ENCODE peak calls at places on chromosomes 2 and 18, in ten cellular contexts. One of them, this sample, is unnamed.

GRCh38 chr2:39696072-39696471 is 30.4 kb downstream of the TMEM178A start:
- DNase-seq in AG04450: peak; percentile 80
- DNase-seq in left lung: no peak
- DNase-seq in heart right ventricle: no peak
- DNase-seq in trophoblast cell: peak; percentile 28
- DNase-seq in endothelial cell of umbilical vein: peak; percentile 60
- DNase-seq in right lobe of liver: no peak
- DNase-seq in tibial artery: no peak
- DNase-seq in hepatocyte: peak; percentile 20
- DNase-seq in IMR-90: peak; percentile 93
- DNase-seq in this sample: no peak

GRCh38 chr18:57077786-57078552 is 68.9 kb upstream of the BOD1L2 start:
- DNase-seq in AG04450: no peak
- DNase-seq in left lung: no peak
- DNase-seq in heart right ventricle: no peak
- DNase-seq in trophoblast cell: no peak
- DNase-seq in endothelial cell of umbilical vein: no peak
- DNase-seq in right lobe of liver: no peak
- DNase-seq in tibial artery: no peak
- DNase-seq in hepatocyte: no peak
- DNase-seq in IMR-90: no peak
- DNase-seq in this sample: no peak

GRCh38 chr2:17483496-17483895 is 34.7 kb downstream of the RAD51AP2 start:
- DNase-seq in AG04450: no peak
- DNase-seq in left lung: no peak
- DNase-seq in heart right ventricle: no peak
- DNase-seq in trophoblast cell: peak; percentile 65
- DNase-seq in endothelial cell of umbilical vein: no peak
- DNase-seq in right lobe of liver: no peak
- DNase-seq in tibial artery: no peak
- DNase-seq in hepatocyte: no peak
- DNase-seq in IMR-90: no peak
- DNase-seq in this sample: no peak

GRCh38 chr2:186443851-186444250 is 42.2 kb upstream of the ZC3H15 start:
- DNase-seq in AG04450: no peak
- DNase-seq in left lung: no peak
- DNase-seq in heart right ventricle: no peak
- DNase-seq in trophoblast cell: no peak
- DNase-seq in endothelial cell of umbilical vein: no peak
- DNase-seq in right lobe of liver: no peak
- DNase-seq in tibial artery: no peak
- DNase-seq in hepatocyte: no peak
- DNase-seq in IMR-90: no peak
- DNase-seq in this sample: no peak

GRCh38 chr2:203330434-203330833 is 2.2 kb downstream of the ABI2 start:
- DNase-seq in AG04450: no peak
- DNase-seq in left lung: no peak
- DNase-seq in heart right ventricle: no peak
- DNase-seq in trophoblast cell: peak; percentile 67
- DNase-seq in endothelial cell of umbilical vein: no peak
- DNase-seq in right lobe of liver: no peak
- DNase-seq in tibial artery: no peak
- DNase-seq in hepatocyte: no peak
- DNase-seq in IMR-90: peak; percentile 64
- DNase-seq in this sample: no peak

GRCh38 chr2:109690457-109690821 is 76.3 kb downstream of the SOWAHC start:
- DNase-seq in AG04450: no peak
- DNase-seq in left lung: no peak
- DNase-seq in heart right ventricle: no peak
- DNase-seq in trophoblast cell: no peak
- DNase-seq in endothelial cell of umbilical vein: no peak
- DNase-seq in right lobe of liver: no peak
- DNase-seq in tibial artery: no peak
- DNase-seq in hepatocyte: no peak
- DNase-seq in IMR-90: no peak
- DNase-seq in this sample: no peak

GRCh38 chr2:120550893-120551446 is 184.7 kb upstream of the GLI2 start:
- DNase-seq in AG04450: no peak
- DNase-seq in left lung: no peak
- DNase-seq in heart right ventricle: no peak
- DNase-seq in trophoblast cell: no peak
- DNase-seq in endothelial cell of umbilical vein: no peak
- DNase-seq in right lobe of liver: peak; percentile 85
- DNase-seq in tibial artery: no peak
- DNase-seq in hepatocyte: no peak
- DNase-seq in IMR-90: no peak
- DNase-seq in this sample: no peak

GRCh38 chr18:35397976-35398375 is 20.8 kb upstream of the ZNF396 start:
- DNase-seq in AG04450: no peak
- DNase-seq in left lung: no peak
- DNase-seq in heart right ventricle: no peak
- DNase-seq in trophoblast cell: no peak
- DNase-seq in endothelial cell of umbilical vein: no peak
- DNase-seq in right lobe of liver: no peak
- DNase-seq in tibial artery: no peak
- DNase-seq in hepatocyte: no peak
- DNase-seq in IMR-90: no peak
- DNase-seq in this sample: no peak

GRCh38 chr18:5311273-5312009 is 15.9 kb upstream of the ZBTB14 start:
- DNase-seq in AG04450: no peak
- DNase-seq in left lung: no peak
- DNase-seq in heart right ventricle: no peak
- DNase-seq in trophoblast cell: peak; percentile 10
- DNase-seq in endothelial cell of umbilical vein: no peak
- DNase-seq in right lobe of liver: no peak
- DNase-seq in tibial artery: no peak
- DNase-seq in hepatocyte: no peak
- DNase-seq in IMR-90: no peak
- DNase-seq in this sample: no peak

GRCh38 chr18:5304232-5304631 is 8.7 kb upstream of the ZBTB14 start:
- DNase-seq in AG04450: no peak
- DNase-seq in left lung: no peak
- DNase-seq in heart right ventricle: no peak
- DNase-seq in trophoblast cell: no peak
- DNase-seq in endothelial cell of umbilical vein: no peak
- DNase-seq in right lobe of liver: no peak
- DNase-seq in tibial artery: no peak
- DNase-seq in hepatocyte: no peak
- DNase-seq in IMR-90: no peak
- DNase-seq in this sample: no peak

GRCh38 chr18:5315838-5316237 is 20.3 kb upstream of the ZBTB14 start:
- DNase-seq in AG04450: no peak
- DNase-seq in left lung: no peak
- DNase-seq in heart right ventricle: no peak
- DNase-seq in trophoblast cell: no peak
- DNase-seq in endothelial cell of umbilical vein: no peak
- DNase-seq in right lobe of liver: no peak
- DNase-seq in tibial artery: no peak
- DNase-seq in hepatocyte: no peak
- DNase-seq in IMR-90: no peak
- DNase-seq in this sample: no peak

GRCh38 chr18:5305835-5306234 is 10.3 kb upstream of the ZBTB14 start:
- DNase-seq in AG04450: no peak
- DNase-seq in left lung: no peak
- DNase-seq in heart right ventricle: no peak
- DNase-seq in trophoblast cell: no peak
- DNase-seq in endothelial cell of umbilical vein: no peak
- DNase-seq in right lobe of liver: no peak
- DNase-seq in tibial artery: no peak
- DNase-seq in hepatocyte: no peak
- DNase-seq in IMR-90: no peak
- DNase-seq in this sample: no peak

GRCh38 chr18:5309888-5310470 is 14.5 kb upstream of the ZBTB14 start:
- DNase-seq in AG04450: no peak
- DNase-seq in left lung: no peak
- DNase-seq in heart right ventricle: no peak
- DNase-seq in trophoblast cell: no peak
- DNase-seq in endothelial cell of umbilical vein: no peak
- DNase-seq in right lobe of liver: no peak
- DNase-seq in tibial artery: no peak
- DNase-seq in hepatocyte: no peak
- DNase-seq in IMR-90: no peak
- DNase-seq in this sample: no peak
- H3K4me3 ChIP-seq in AG04450: no peak overlapping the region
- H3K4me3 ChIP-seq in left lung: no peak overlapping the region
- H3K4me3 ChIP-seq in heart right ventricle: no peak overlapping the region
- H3K4me3 ChIP-seq in trophoblast cell: no peak overlapping the region
- H3K4me3 ChIP-seq in endothelial cell of umbilical vein: no peak overlapping the region
- H3K4me3 ChIP-seq in right lobe of liver: no peak overlapping the region
- H3K4me3 ChIP-seq in tibial artery: peak overlapping the region; percentile 18
- H3K4me3 ChIP-seq in hepatocyte: no peak overlapping the region
- H3K4me3 ChIP-seq in IMR-90: no peak overlapping the region
- H3K4me3 ChIP-seq in this sample: no peak overlapping the region

GRCh38 chr2:237485844-237486243 is 1.2 kb upstream of the MLPH start:
- DNase-seq in AG04450: no peak
- DNase-seq in left lung: no peak
- DNase-seq in heart right ventricle: no peak
- DNase-seq in trophoblast cell: no peak
- DNase-seq in endothelial cell of umbilical vein: no peak
- DNase-seq in right lobe of liver: no peak
- DNase-seq in tibial artery: no peak
- DNase-seq in hepatocyte: no peak
- DNase-seq in IMR-90: no peak
- DNase-seq in this sample: no peak

GRCh38 chr2:237488295-237488694 is 1.2 kb downstream of the MLPH start:
- DNase-seq in AG04450: no peak
- DNase-seq in left lung: no peak
- DNase-seq in heart right ventricle: no peak
- DNase-seq in trophoblast cell: no peak
- DNase-seq in endothelial cell of umbilical vein: no peak
- DNase-seq in right lobe of liver: peak; percentile 47
- DNase-seq in tibial artery: no peak
- DNase-seq in hepatocyte: no peak
- DNase-seq in IMR-90: no peak
- DNase-seq in this sample: peak; percentile 41

GRCh38 chr2:237486334-237486818 is 675 bp upstream of the MLPH start:
- DNase-seq in AG04450: no peak
- DNase-seq in left lung: no peak
- DNase-seq in heart right ventricle: no peak
- DNase-seq in trophoblast cell: no peak
- DNase-seq in endothelial cell of umbilical vein: no peak
- DNase-seq in right lobe of liver: no peak
- DNase-seq in tibial artery: no peak
- DNase-seq in hepatocyte: no peak
- DNase-seq in IMR-90: no peak
- DNase-seq in this sample: peak; percentile 68

GRCh38 chr2:237486819-237487448 is at the start of gene MLPH:
- DNase-seq in AG04450: no peak
- DNase-seq in left lung: peak; percentile 63
- DNase-seq in heart right ventricle: no peak
- DNase-seq in trophoblast cell: no peak
- DNase-seq in endothelial cell of umbilical vein: no peak
- DNase-seq in right lobe of liver: peak; percentile 89
- DNase-seq in tibial artery: no peak
- DNase-seq in hepatocyte: peak; percentile 61
- DNase-seq in IMR-90: peak; percentile 43
- DNase-seq in this sample: peak; percentile 74

DNA sequence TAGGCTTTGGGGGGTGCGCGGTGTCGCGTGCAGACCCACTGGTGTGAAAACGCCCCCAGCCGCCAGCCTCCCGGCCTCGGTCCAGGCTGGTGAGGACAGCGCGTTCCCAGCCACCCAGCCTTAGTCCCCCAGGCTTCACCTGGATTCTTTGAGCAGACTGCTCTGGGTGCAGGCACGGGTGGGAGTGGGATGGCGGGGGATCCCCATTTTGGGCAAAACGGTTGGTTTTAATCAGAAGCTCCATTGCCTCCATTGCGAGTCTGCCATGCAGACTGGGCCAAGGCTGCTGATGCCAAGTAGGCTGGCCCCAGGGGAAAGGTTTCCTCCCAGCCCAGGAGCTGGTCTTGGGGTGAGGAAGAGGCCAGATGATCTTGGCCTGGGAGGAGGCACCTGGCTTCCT is 445 bp downstream of the MLPH start:
- DNase-seq in AG04450: no peak
- DNase-seq in left lung: no peak
- DNase-seq in heart right ventricle: no peak
- DNase-seq in trophoblast cell: no peak
- DNase-seq in endothelial cell of umbilical vein: no peak
- DNase-seq in right lobe of liver: peak; percentile 71
- DNase-seq in tibial artery: no peak
- DNase-seq in hepatocyte: no peak
- DNase-seq in IMR-90: no peak
- DNase-seq in this sample: peak; percentile 68
- H3K27me3 ChIP-seq in AG04450: no peaks in the 10 kb centered on the region
- H3K27me3 ChIP-seq in left lung: peaks cover 61% of the 10 kb centered on the region
- H3K27me3 ChIP-seq in heart right ventricle: peaks cover 23% of the 10 kb centered on the region
- H3K27me3 ChIP-seq in trophoblast cell: peaks cover 19% of the 10 kb centered on the region
- H3K27me3 ChIP-seq in endothelial cell of umbilical vein: peaks cover 50% of the 10 kb centered on the region
- H3K27me3 ChIP-seq in right lobe of liver: no peaks in the 10 kb centered on the region
- H3K27me3 ChIP-seq in tibial artery: peaks cover 34% of the 10 kb centered on the region
- H3K27me3 ChIP-seq in hepatocyte: peaks cover 35% of the 10 kb centered on the region
- H3K27me3 ChIP-seq in IMR-90: no peaks in the 10 kb centered on the region
- H3K27me3 ChIP-seq in this sample: no peaks in the 10 kb centered on the region

GRCh38 chr2:171574149-171574795 is 52.0 kb downstream of the CYBRD1 start:
- DNase-seq in AG04450: peak; percentile 15
- DNase-seq in left lung: peak; percentile 82
- DNase-seq in heart right ventricle: peak; percentile 72
- DNase-seq in trophoblast cell: peak; percentile 88
- DNase-seq in endothelial cell of umbilical vein: peak; percentile 84
- DNase-seq in right lobe of liver: peak; percentile 78
- DNase-seq in tibial artery: peak; percentile 69
- DNase-seq in hepatocyte: peak; percentile 88
- DNase-seq in IMR-90: peak; percentile 68
- DNase-seq in this sample: peak; percentile 87
- H3K27ac ChIP-seq in AG04450: no peak overlapping the region
- H3K27ac ChIP-seq in left lung: no peak overlapping the region
- H3K27ac ChIP-seq in heart right ventricle: no peak overlapping the region
- H3K27ac ChIP-seq in trophoblast cell: no peak overlapping the region
- H3K27ac ChIP-seq in endothelial cell of umbilical vein: no peak overlapping the region
- H3K27ac ChIP-seq in right lobe of liver: no peak overlapping the region
- H3K27ac ChIP-seq in tibial artery: no peak overlapping the region
- H3K27ac ChIP-seq in hepatocyte: no peak overlapping the region
- H3K27ac ChIP-seq in IMR-90: no peak overlapping the region
- H3K27ac ChIP-seq in this sample: no peak overlapping the region

GRCh38 chr2:174053784-174054183 is 88.6 kb upstream of the SP3 start:
- DNase-seq in AG04450: no peak
- DNase-seq in left lung: no peak
- DNase-seq in heart right ventricle: no peak
- DNase-seq in trophoblast cell: no peak
- DNase-seq in endothelial cell of umbilical vein: no peak
- DNase-seq in right lobe of liver: no peak
- DNase-seq in tibial artery: no peak
- DNase-seq in hepatocyte: no peak
- DNase-seq in IMR-90: peak; percentile 18
- DNase-seq in this sample: no peak

GRCh38 chr2:174051039-174051438 is 85.9 kb upstream of the SP3 start:
- DNase-seq in AG04450: no peak
- DNase-seq in left lung: no peak
- DNase-seq in heart right ventricle: no peak
- DNase-seq in trophoblast cell: peak; percentile 24
- DNase-seq in endothelial cell of umbilical vein: no peak
- DNase-seq in right lobe of liver: no peak
- DNase-seq in tibial artery: no peak
- DNase-seq in hepatocyte: no peak
- DNase-seq in IMR-90: no peak
- DNase-seq in this sample: no peak

GRCh38 chr2:174053285-174053684 is 88.1 kb upstream of the SP3 start:
- DNase-seq in AG04450: no peak
- DNase-seq in left lung: no peak
- DNase-seq in heart right ventricle: no peak
- DNase-seq in trophoblast cell: no peak
- DNase-seq in endothelial cell of umbilical vein: no peak
- DNase-seq in right lobe of liver: no peak
- DNase-seq in tibial artery: no peak
- DNase-seq in hepatocyte: no peak
- DNase-seq in IMR-90: no peak
- DNase-seq in this sample: no peak

GRCh38 chr2:174052639-174052976 is 87.4 kb upstream of the SP3 start:
- DNase-seq in AG04450: no peak
- DNase-seq in left lung: no peak
- DNase-seq in heart right ventricle: no peak
- DNase-seq in trophoblast cell: peak; percentile 63
- DNase-seq in endothelial cell of umbilical vein: no peak
- DNase-seq in right lobe of liver: no peak
- DNase-seq in tibial artery: no peak
- DNase-seq in hepatocyte: no peak
- DNase-seq in IMR-90: no peak
- DNase-seq in this sample: no peak

DNA sequence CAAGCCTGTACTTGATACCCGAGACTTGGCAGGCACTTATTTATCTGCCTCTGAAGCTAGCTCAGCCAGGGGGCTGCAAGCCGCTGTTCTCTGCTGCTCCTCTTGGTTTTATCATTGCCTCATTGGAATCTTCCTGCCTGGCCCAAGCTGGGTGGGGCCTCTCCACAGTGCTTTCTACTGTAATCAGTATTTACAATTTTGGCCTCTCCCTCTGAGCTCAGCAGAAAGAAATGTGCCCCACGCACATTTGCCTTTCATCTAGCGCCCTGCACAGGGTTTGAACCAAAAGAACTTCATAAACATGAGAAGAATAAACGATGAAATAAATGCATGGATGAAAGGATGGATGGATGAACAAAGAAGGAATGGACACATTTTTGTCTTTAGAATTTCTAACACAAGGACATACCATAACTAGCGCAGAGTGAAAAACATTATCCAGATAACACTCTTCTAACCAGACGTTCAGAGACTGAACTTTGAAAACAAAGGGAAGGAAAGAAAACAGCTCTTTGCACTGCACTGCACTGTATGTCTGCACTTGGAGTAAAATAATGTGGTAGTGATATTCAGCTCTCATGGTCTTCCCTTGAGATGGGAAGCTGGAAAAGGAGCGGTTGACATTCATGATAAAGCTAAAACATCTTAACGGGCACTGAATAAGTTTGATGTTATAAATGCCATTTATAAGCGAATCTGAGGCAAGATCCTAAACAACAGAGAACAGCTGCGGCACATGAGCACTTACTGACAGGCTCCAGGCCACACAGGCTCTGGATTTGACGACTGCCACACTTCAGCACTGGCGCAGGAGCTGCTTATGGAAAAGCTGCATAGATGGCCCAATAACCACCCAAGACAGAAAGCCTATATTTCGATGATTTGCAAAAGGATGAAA is 86.8 kb upstream of the SP3 start:
- DNase-seq in AG04450: peak; percentile 73
- DNase-seq in left lung: no peak
- DNase-seq in heart right ventricle: no peak
- DNase-seq in trophoblast cell: peak; percentile 82
- DNase-seq in endothelial cell of umbilical vein: no peak
- DNase-seq in right lobe of liver: no peak
- DNase-seq in tibial artery: no peak
- DNase-seq in hepatocyte: peak; percentile 75
- DNase-seq in IMR-90: peak; percentile 83
- DNase-seq in this sample: no peak
- H3K4me3 ChIP-seq in AG04450: no peak overlapping the region
- H3K4me3 ChIP-seq in left lung: no peak overlapping the region
- H3K4me3 ChIP-seq in heart right ventricle: no peak overlapping the region
- H3K4me3 ChIP-seq in trophoblast cell: no peak overlapping the region
- H3K4me3 ChIP-seq in endothelial cell of umbilical vein: no peak overlapping the region
- H3K4me3 ChIP-seq in right lobe of liver: no peak overlapping the region
- H3K4me3 ChIP-seq in tibial artery: no peak overlapping the region
- H3K4me3 ChIP-seq in hepatocyte: no peak overlapping the region
- H3K4me3 ChIP-seq in IMR-90: no peak overlapping the region
- H3K4me3 ChIP-seq in this sample: no peak overlapping the region

This sample was measured in aorta.